ENCODE peak calls at places on chromosomes 2 and 18, in ten cellular contexts. A is neural progenitor cell, W is spleen, H is cardiac muscle cell, L is neuronal stem cell, K is A673, G is right cardiac atrium, N is sigmoid colon, O is mesendoderm, E is esophagus squamous epithelium. Y is an unnamed sample.

GRCh38 chr2:185316383-185316782 is 422.2 kb upstream of the FSIP2 start:
- DNase-seq in K (no peak), E (no peak), O (no peak), W (no peak), H (no peak), L (no peak), G (no peak), N (no peak), A (no peak), Y (no peak)

GRCh38 chr18:80180778-80181564 is 66.3 kb downstream of the PARD6G start:
- DNase-seq in H (no peak), E (no peak), A (no peak), O (no peak), N (no peak), L (no peak), W (no peak), G (no peak), K (no peak), Y (no peak)

GRCh38 chr2:224077773-224078507 is 38.9 kb upstream of the SERPINE2 start:
- DNase-seq in W (no peak), K (no peak), O (peak; percentile 86), G (no peak), H (peak; percentile 21), A (no peak), E (no peak), L (no peak), N (no peak), Y (no peak)

GRCh38 chr2:103293266-103293583 is 531.4 kb downstream of the TMEM182 start:
- DNase-seq in A (peak; percentile 79), G (no peak), N (no peak), W (no peak), L (no peak), K (no peak), O (no peak), E (no peak), H (no peak), Y (no peak)

GRCh38 chr2:201233192-201234166 is 26.9 kb upstream of the CASP8 start:
- DNase-seq in W (peak; percentile 93), N (peak; percentile 66), O (peak; percentile 85), E (peak; percentile 11), G (peak; percentile 76), K (peak; percentile 89), A (no peak), L (no peak), H (peak; percentile 44), Y (no peak)

GRCh38 chr2:147846382-147847081 is 1.7 kb downstream of the ACVR2A start:
- DNase-seq in E (no peak), G (no peak), N (no peak), O (no peak), K (no peak), L (no peak), H (peak; percentile 5), W (no peak), A (no peak), Y (no peak)

GRCh38 chr2:50098242-50098641 is 933.7 kb downstream of the NRXN1 start:
- DNase-seq in K (no peak), L (no peak), O (no peak), W (no peak), G (no peak), A (no peak), E (no peak), H (no peak), N (no peak), Y (no peak)

GRCh38 chr2:1246239-1246638 is 167.0 kb upstream of the TPO start:
- DNase-seq in A (no peak), E (no peak), K (no peak), G (no peak), W (no peak), N (no peak), O (peak; percentile 14), L (no peak), H (no peak), Y (no peak)

GRCh38 chr2:72893594-72894319 is 6.5 kb downstream of the SPR start:
- DNase-seq in N (no peak), E (no peak), A (peak; percentile 85), O (peak; percentile 85), H (peak; percentile 78), K (peak; percentile 75), L (no peak), G (peak; percentile 69), W (no peak), Y (no peak)

GRCh38 chr2:15230599-15231192 is 330.4 kb downstream of the NBAS start:
- DNase-seq in H (no peak), K (no peak), L (no peak), W (no peak), E (no peak), G (no peak), N (no peak), A (peak; percentile 20), O (no peak), Y (no peak)

GRCh38 chr2:95345415-95346235 is 48.5 kb downstream of the KCNIP3 start:
- DNase-seq in L (peak; percentile 70), K (peak; percentile 67), N (peak; percentile 92), H (peak; percentile 92), G (peak; percentile 96), E (no peak), O (peak; percentile 76), A (peak; percentile 89), W (peak; percentile 92), Y (peak; percentile 43)

GRCh38 chr2:102618452-102619413 is 620 bp upstream of the SLC9A2 start:
- DNase-seq in O (peak; percentile 16), A (peak; percentile 62), E (no peak), K (peak; percentile 1), G (peak; percentile 52), N (no peak), W (peak; percentile 75), H (peak; percentile 5), L (peak; percentile 47), Y (peak; percentile 11)

GRCh38 chr2:49021170-49021743 is 133.1 kb downstream of the FSHR start:
- DNase-seq in L (no peak), N (no peak), H (no peak), G (no peak), K (no peak), W (no peak), E (no peak), A (no peak), O (peak; percentile 37), Y (no peak)

GRCh38 chr18:9091066-9091476 is 11.4 kb upstream of the NDUFV2 start:
- DNase-seq in L (no peak), K (no peak), O (no peak), H (no peak), E (no peak), W (no peak), A (no peak), N (no peak), G (no peak), Y (no peak)

GRCh38 chr2:69185807-69186206 is 172.8 kb downstream of the ANTXR1 start:
- DNase-seq in A (no peak), O (no peak), N (no peak), H (no peak), K (peak; percentile 70), L (no peak), E (no peak), G (no peak), W (no peak), Y (no peak)

GRCh38 chr2:238585836-238586821 is 159.4 kb downstream of the ASB1 start:
- DNase-seq in H (peak; percentile 22), O (no peak), K (no peak), E (no peak), G (no peak), W (peak; percentile 54), L (no peak), A (peak; percentile 32), N (peak; percentile 76), Y (no peak)

GRCh38 chr2:182368446-182368845 is 58.4 kb downstream of the PDE1A start:
- DNase-seq in E (no peak), W (no peak), G (no peak), A (no peak), H (peak; percentile 69), O (no peak), L (no peak), K (no peak), N (no peak), Y (no peak)

GRCh38 chr2:240584486-240585031 is 2.0 kb upstream of the CAPN10 start:
- DNase-seq in L (no peak), N (no peak), K (peak; percentile 77), H (peak; percentile 79), E (no peak), G (peak; percentile 26), W (peak; percentile 80), A (peak; percentile 12), O (peak; percentile 78), Y (no peak)

DNA sequence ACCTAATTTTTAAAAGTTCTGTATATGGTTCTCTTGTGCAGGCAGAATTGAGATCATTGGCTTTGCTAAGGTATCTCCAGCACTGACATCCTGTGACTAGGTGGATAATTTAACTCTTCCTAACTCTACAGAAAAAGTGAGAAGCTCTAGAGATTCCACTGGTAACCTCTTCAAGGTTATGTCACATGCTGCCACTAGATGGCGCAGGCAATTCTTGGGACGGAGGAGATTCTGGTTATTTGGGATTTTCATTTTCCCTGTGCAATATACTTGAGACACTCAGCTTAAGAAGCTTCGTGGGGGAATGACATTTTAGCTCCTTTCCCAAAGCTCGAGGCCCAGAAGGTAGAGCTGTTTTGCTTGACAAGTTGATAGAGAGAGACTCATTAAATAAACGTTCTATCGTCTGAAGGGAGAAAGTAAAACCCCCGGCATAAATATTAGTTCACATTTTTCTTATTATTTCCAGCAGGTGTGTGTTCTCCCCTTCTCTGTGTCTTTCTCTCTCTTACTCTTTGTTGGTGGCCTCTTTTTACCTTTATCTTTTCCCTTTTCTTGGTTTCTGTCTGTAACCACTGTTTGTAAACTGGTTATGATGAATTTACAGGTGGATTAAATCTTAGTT is 26.6 kb upstream of the LANCL1 start:
- DNase-seq in H (peak; percentile 67), L (peak; percentile 21), E (no peak), W (peak; percentile 59), N (no peak), G (peak; percentile 44), O (peak; percentile 62), K (peak; percentile 72), A (peak; percentile 57), Y (no peak)
- H3K4me3 ChIP-seq in H (no peak overlapping the region), L (no peak overlapping the region), E (peak overlapping the region; percentile 53), W (peak overlapping the region; percentile 33), N (no peak overlapping the region), G (no peak overlapping the region), O (no peak overlapping the region), K (no peak overlapping the region), A (no peak overlapping the region), Y (no peak overlapping the region)

GRCh38 chr2:211373203-211373602 is 816.8 kb downstream of the CPS1 start:
- DNase-seq in W (no peak), E (no peak), L (no peak), H (no peak), A (no peak), O (peak; percentile 13), K (no peak), G (no peak), N (no peak), Y (no peak)
- H3K27me3 ChIP-seq in W (no peaks in the 10 kb centered on the region), E (no peaks in the 10 kb centered on the region), L (no peaks in the 10 kb centered on the region), H (no peaks in the 10 kb centered on the region), A (no peaks in the 10 kb centered on the region), O (no peaks in the 10 kb centered on the region), K (no peaks in the 10 kb centered on the region), G (no peaks in the 10 kb centered on the region), N (no peaks in the 10 kb centered on the region), Y (no peaks in the 10 kb centered on the region)

GRCh38 chr2:12107849-12108420 is 361.5 kb downstream of the LPIN1 start:
- DNase-seq in A (no peak), W (no peak), G (no peak), N (no peak), H (peak; percentile 64), K (no peak), O (no peak), E (no peak), L (no peak), Y (no peak)
- H3K27ac ChIP-seq in A (no peak overlapping the region), W (no peak overlapping the region), G (no peak overlapping the region), N (no peak overlapping the region), H (no peak overlapping the region), K (no peak overlapping the region), O (no peak overlapping the region), E (no peak overlapping the region), L (no peak overlapping the region), Y (no peak overlapping the region)

GRCh38 chr18:24321071-24321470 is 76.6 kb downstream of the OSBPL1A start:
- DNase-seq in O (no peak), G (no peak), W (no peak), K (no peak), N (no peak), H (no peak), A (no peak), E (no peak), L (no peak), Y (no peak)
- H3K4me3 ChIP-seq in O (no peak overlapping the region), G (no peak overlapping the region), W (no peak overlapping the region), K (no peak overlapping the region), N (no peak overlapping the region), H (no peak overlapping the region), A (no peak overlapping the region), E (no peak overlapping the region), L (no peak overlapping the region), Y (no peak overlapping the region)

Y was measured in iPS DF 6.9.